ENCODE peak calls at places on chromosomes 7 and 10, in four cellular contexts. L is K562, Z is HepG2, X is GM12878. E is an unnamed sample.

GRCh38 chr7:137038706-137039105 is 170.3 kb downstream of the CHRM2 start:
- DNase-seq in L (no peak), Z (no peak), X (no peak), E (no peak)

GRCh38 chr10:129305046-129305445 is 162.0 kb upstream of the MGMT start:
- DNase-seq in L (no peak), Z (no peak), X (no peak), E (no peak)

GRCh38 chr7:118918556-118918955 is 694.1 kb downstream of the ANKRD7 start:
- DNase-seq in L (peak), Z (peak), X (no peak), E (no peak)

GRCh38 chr7:16657656-16658279 is 11.8 kb downstream of the BZW2 start:
- DNase-seq in L (peak), Z (no peak), X (no peak), E (peak)

GRCh38 chr10:106355450-106355849 is 809.1 kb downstream of the SORCS1 start:
- DNase-seq in L (peak), Z (no peak), X (no peak), E (peak)

GRCh38 chr10:102491136-102491535 is 11.4 kb downstream of the ACTR1A start:
- DNase-seq in L (no peak), Z (no peak), X (no peak), E (no peak)

GRCh38 chr10:69959911-69960310 is 92.7 kb upstream of the MACROH2A2 start:
- DNase-seq in L (no peak), Z (no peak), X (no peak), E (no peak)

GRCh38 chr10:24209421-24209770 is 458 bp downstream of the KIAA1217 start:
- DNase-seq in L (no peak), Z (no peak), X (no peak), E (peak)

GRCh38 chr7:37441405-37441797 is 7.3 kb downstream of the ELMO1 start:
- DNase-seq in L (no peak), Z (no peak), X (no peak), E (no peak)

GRCh38 chr7:64876792-64877713 is 26.0 kb upstream of the ZNF273 start:
- DNase-seq in L (no peak), Z (no peak), X (no peak), E (no peak)

GRCh38 chr7:83749495-83749894 is 100.6 kb upstream of the SEMA3E start:
- DNase-seq in L (no peak), Z (no peak), X (no peak), E (no peak)

GRCh38 chr10:24908793-24909423 is 43.5 kb downstream of the PRTFDC1 start:
- DNase-seq in L (peak), Z (peak), X (no peak), E (no peak)

GRCh38 chr10:43128331-43128730 is 9.9 kb upstream of the CSGALNACT2 start:
- DNase-seq in L (no peak), Z (no peak), X (no peak), E (no peak)

GRCh38 chr7:132998763-132999162 is 83.1 kb downstream of the CHCHD3 start:
- DNase-seq in L (no peak), Z (no peak), X (no peak), E (no peak)

GRCh38 chr10:119502214-119502613 is 40.3 kb downstream of the RGS10 start:
- DNase-seq in L (no peak), Z (no peak), X (no peak), E (no peak)

GRCh38 chr7:132192809-132193208 is 383.5 kb downstream of the PLXNA4 start:
- DNase-seq in L (no peak), Z (no peak), X (no peak), E (no peak)

GRCh38 chr7:128398016-128398840 is 11.6 kb downstream of the IMPDH1 start:
- DNase-seq in L (peak), Z (no peak), X (no peak), E (peak)

GRCh38 chr10:124512600-124512999 is 51.0 kb downstream of the LHPP start:
- DNase-seq in L (no peak), Z (no peak), X (no peak), E (no peak)

GRCh38 chr10:44044549-44044948 is 340.3 kb downstream of the CXCL12 start:
- DNase-seq in L (no peak), Z (no peak), X (no peak), E (no peak)

GRCh38 chr7:151889406-151890354 is 12.8 kb upstream of the PRKAG2 start:
- DNase-seq in L (no peak), Z (no peak), X (no peak), E (no peak)

GRCh38 chr7:121385800-121386179 is 10.3 kb downstream of the FAM3C start:
- DNase-seq in L (no peak), Z (no peak), X (peak), E (no peak)

GRCh38 chr7:29156798-29157461 is 10.6 kb upstream of the CPVL start:
- DNase-seq in L (no peak), Z (no peak), X (no peak), E (peak)

GRCh38 chr10:91226093-91226492 is 5.6 kb downstream of the PCGF5 start:
- DNase-seq in L (no peak), Z (no peak), X (no peak), E (no peak)

GRCh38 chr7:158021836-158022235 is 565.8 kb downstream of the PTPRN2 start:
- DNase-seq in L (no peak), Z (no peak), X (no peak), E (no peak)

GRCh38 chr7:7980134-7980533 is 11.5 kb downstream of the GLCCI1 start:
- DNase-seq in L (no peak), Z (no peak), X (no peak), E (no peak)

GRCh38 chr10:28984431-28984830 is 304.4 kb upstream of the LYZL1 start:
- DNase-seq in L (peak), Z (peak), X (no peak), E (no peak)

GRCh38 chr7:43879477-43879876 is 10.2 kb upstream of the MRPS24 start:
- DNase-seq in L (no peak), Z (no peak), X (no peak), E (no peak)

GRCh38 chr10:129914153-129914855 is 49.8 kb downstream of the EBF3 start:
- DNase-seq in L (no peak), Z (no peak), X (no peak), E (no peak)

GRCh38 chr7:84792232-84792882 is 394.5 kb downstream of the SEMA3D start:
- DNase-seq in L (no peak), Z (no peak), X (no peak), E (no peak)

GRCh38 chr7:45055016-45055415 is 33.8 kb downstream of the NACAD start:
- DNase-seq in L (no peak), Z (no peak), X (no peak), E (no peak)

GRCh38 chr7:127264219-127264618 is 11.5 kb upstream of the GRM8 start:
- DNase-seq in L (no peak), Z (no peak), X (no peak), E (no peak)

GRCh38 chr10:60827791-60828488 is 49.7 kb downstream of the CDK1 start:
- DNase-seq in L (peak), Z (peak), X (no peak), E (no peak)

GRCh38 chr10:74891048-74891447 is 64.6 kb downstream of the KAT6B start:
- DNase-seq in L (no peak), Z (no peak), X (no peak), E (no peak)

GRCh38 chr10:59382831-59383295 is 20.5 kb upstream of the FAM13C start:
- DNase-seq in L (no peak), Z (no peak), X (no peak), E (no peak)

GRCh38 chr7:77537136-77537594 is at the start of gene PTPN12:
- DNase-seq in L (no peak), Z (no peak), X (no peak), E (peak)
- TF ChIP-seq FOXK2 in L (no peak), Z (no peak), X (no peak), E (no peak)

DNA sequence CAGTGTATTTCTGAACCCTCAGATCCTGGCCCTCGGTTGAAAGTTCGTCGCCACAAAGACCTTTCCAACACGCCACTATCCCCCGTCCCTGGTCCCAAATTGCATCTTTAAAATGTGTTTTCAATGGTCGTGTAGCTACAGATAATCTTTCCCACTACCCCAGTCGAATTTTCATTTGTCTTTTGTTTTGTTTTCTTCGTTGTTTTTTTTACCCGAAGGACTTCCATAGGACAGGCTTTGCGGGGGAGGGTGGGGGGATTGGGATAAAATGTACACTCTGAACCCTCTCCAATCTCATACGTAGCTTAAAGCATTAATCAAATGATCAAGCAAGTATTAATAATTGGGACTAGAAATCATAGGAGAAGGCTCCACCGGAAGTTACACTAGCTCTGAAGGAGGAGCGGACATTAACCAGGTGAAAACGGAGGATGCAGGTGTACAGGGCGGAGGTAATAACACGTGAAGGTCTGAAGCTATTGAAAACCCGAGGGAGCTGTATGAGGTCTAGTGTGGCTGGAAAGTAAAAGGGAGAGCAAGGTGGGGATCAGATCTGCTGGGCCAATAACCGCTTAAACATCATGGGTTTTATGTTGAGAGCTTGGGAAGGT is 32.8 kb upstream of the PHF14 start:
- DNase-seq in L (peak), Z (no peak), X (no peak), E (peak)
- TF ChIP-seq SP1 in L (no peak), Z (no peak), X (no peak), E (no peak)

GRCh38 chr7:90178166-90178565 is 23.9 kb downstream of the STEAP1 start:
- DNase-seq in L (no peak), Z (no peak), X (no peak), E (no peak)

GRCh38 chr7:90181485-90181884 is 27.2 kb downstream of the STEAP1 start:
- DNase-seq in L (no peak), Z (no peak), X (no peak), E (no peak)

GRCh38 chr7:90180011-90180585 is 25.8 kb downstream of the STEAP1 start:
- DNase-seq in L (no peak), Z (peak), X (peak), E (no peak)

GRCh38 chr7:90178592-90179279 is 24.5 kb downstream of the STEAP1 start:
- DNase-seq in L (no peak), Z (peak), X (peak), E (no peak)

DNA sequence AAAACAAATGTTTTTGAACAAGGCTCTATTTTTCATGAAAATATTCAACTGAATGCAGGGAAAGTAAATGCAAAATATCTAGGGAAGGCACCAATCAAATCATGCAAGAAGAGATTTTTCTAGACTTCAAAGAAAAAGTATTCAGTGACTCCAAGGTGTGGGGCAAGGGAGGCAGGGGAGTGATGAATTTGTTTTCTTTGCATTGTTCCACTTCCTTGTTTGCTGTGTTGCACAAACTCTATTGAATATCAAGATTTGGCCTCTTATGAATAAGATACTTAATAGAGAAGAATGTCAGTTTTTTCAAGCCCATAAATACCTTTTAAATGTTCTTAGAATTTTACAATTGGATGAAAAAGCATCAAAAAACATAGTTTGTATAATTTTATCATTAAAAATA is 26.4 kb downstream of the STEAP1 start:
- DNase-seq in L (no peak), Z (peak), X (no peak), E (no peak)
- TF ChIP-seq FOXK2 in L (no peak), Z (no peak), X (no peak), E (no peak)

GRCh38 chr10:76297787-76298281 is 866.4 kb downstream of the LRMDA start:
- DNase-seq in L (no peak), Z (peak), X (no peak), E (no peak)
- TF ChIP-seq SP1 in L (no peak), Z (no peak), X (no peak), E (no peak)

GRCh38 chr7:80449841-80450240 is 62.0 kb downstream of the GNAT3 start:
- DNase-seq in L (no peak), Z (peak), X (no peak), E (no peak)
- TF ChIP-seq FOXK2 in L (no peak), Z (no peak), X (no peak), E (no peak)